ENCODE peak calls at places on chromosomes 3 and 15, in ten cellular contexts. H is cardiac fibroblast; E is skeletal muscle cell; G is cardiac muscle cell; C is right cardiac atrium; M is foreskin fibroblast; F is suprapubic skin; R is psoas muscle; B is CD8-positive, alpha-beta memory T cell; J is heart left ventricle. P is an unnamed sample.

GRCh38 chr15:39409876-39410505 is 170.9 kb upstream of the THBS1 start:
- DNase-seq in H (peak), E (no peak), G (no peak), C (no peak), M (peak), F (no peak), R (no peak), B (no peak), J (no peak), P (no peak)

GRCh38 chr15:25739687-25740121 is 123.4 kb downstream of the ATP10A start:
- DNase-seq in H (peak), E (peak), G (peak), C (peak), M (peak), F (no peak), R (no peak), B (peak), J (no peak), P (peak)

GRCh38 chr3:188559856-188560255 is 405.9 kb downstream of the LPP start:
- DNase-seq in H (no peak), E (no peak), G (no peak), C (no peak), M (no peak), F (no peak), R (no peak), B (no peak), J (no peak), P (no peak)

GRCh38 chr15:76339302-76340197 is 3.0 kb downstream of the ISL2 start:
- DNase-seq in H (peak), E (no peak), G (peak), C (no peak), M (peak), F (no peak), R (no peak), B (no peak), J (no peak), P (no peak)

GRCh38 chr15:58138106-58138505 is at the start of gene AQP9:
- DNase-seq in H (no peak), E (no peak), G (no peak), C (no peak), M (peak), F (no peak), R (no peak), B (no peak), J (no peak), P (no peak)

GRCh38 chr15:83422090-83422489 is 25.1 kb upstream of the SH3GL3 start:
- DNase-seq in H (no peak), E (no peak), G (no peak), C (no peak), M (no peak), F (no peak), R (no peak), B (no peak), J (no peak), P (no peak)

GRCh38 chr3:31903686-31904431 is 77.2 kb downstream of the OSBPL10 start:
- DNase-seq in H (no peak), E (no peak), G (no peak), C (no peak), M (no peak), F (no peak), R (no peak), B (no peak), J (no peak), P (no peak)

GRCh38 chr3:4976109-4976508 is 3.1 kb upstream of the BHLHE40 start:
- DNase-seq in H (peak), E (no peak), G (peak), C (peak), M (peak), F (no peak), R (peak), B (no peak), J (peak), P (peak)

GRCh38 chr3:54622688-54623087 is 305.2 kb downstream of the LRTM1 start:
- DNase-seq in H (no peak), E (no peak), G (no peak), C (no peak), M (no peak), F (no peak), R (no peak), B (no peak), J (no peak), P (no peak)

GRCh38 chr3:24199775-24200247 is 254.7 kb downstream of the NR1D2 start:
- DNase-seq in H (peak), E (no peak), G (no peak), C (no peak), M (peak), F (no peak), R (no peak), B (no peak), J (no peak), P (no peak)

GRCh38 chr3:47985376-47985775 is 30.8 kb downstream of the MAP4 start:
- DNase-seq in H (peak), E (no peak), G (no peak), C (no peak), M (peak), F (no peak), R (no peak), B (no peak), J (no peak), P (no peak)

DNA sequence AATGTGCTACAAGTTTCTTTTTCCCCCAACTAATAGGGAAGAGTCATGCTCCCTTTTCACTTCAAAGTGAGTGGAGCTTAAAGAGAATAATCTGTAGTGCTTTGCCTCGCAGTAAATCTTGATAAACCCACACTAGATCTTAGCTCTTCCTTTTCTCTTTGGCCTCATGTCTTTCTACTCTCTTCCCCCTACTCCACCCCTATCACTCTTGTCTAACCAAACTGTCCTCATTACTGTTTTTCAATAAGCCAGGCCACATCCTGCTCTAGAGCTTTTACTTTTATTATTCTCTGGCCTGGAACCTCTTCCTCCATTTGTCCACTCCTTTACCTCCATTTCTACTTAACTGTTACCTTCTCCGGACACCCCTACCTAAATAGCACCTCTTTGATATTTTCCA is 291.0 kb upstream of the SATB1 start:
- DNase-seq in H (no peak), E (no peak), G (no peak), C (no peak), M (no peak), F (no peak), R (no peak), B (no peak), J (no peak), P (no peak)
- H3K4me3 ChIP-seq in H (no peak), E (no peak), G (no peak), C (no peak), M (no peak), F (no peak), R (no peak), B (no peak), J (no peak), P (no peak)

GRCh38 chr15:55742498-55742926 is 440 bp downstream of the PRTG start:
- DNase-seq in H (peak), E (no peak), G (peak), C (no peak), M (peak), F (no peak), R (peak), B (no peak), J (peak), P (peak)
- H3K4me3 ChIP-seq in H (peak), E (peak), G (peak), C (peak), M (peak), F (peak), R (peak), B (peak), J (peak), P (peak)

DNA sequence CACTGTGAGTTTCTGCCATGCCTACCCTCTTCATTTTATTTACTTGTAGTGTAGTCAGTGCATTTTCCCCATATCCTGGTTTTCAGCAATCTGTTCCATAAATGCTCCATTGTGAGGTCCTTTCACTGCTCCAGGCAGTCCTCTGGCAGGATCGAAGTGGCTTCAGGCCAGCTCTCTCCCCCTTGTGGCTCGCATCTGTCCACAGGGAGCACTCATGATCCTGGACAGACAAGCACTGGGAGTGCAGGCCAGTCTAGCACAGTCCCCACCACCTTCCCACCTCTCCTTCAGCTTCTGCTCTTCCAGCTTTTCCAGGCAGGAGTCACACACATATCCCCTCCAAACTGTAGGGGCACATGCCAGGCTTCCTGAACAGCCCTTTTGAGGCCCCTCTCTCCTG is 173.6 kb downstream of the PPM1L start:
- DNase-seq in H (no peak), E (no peak), G (peak), C (peak), M (peak), F (no peak), R (peak), B (no peak), J (peak), P (peak)
- H3K4me3 ChIP-seq in H (no peak), E (no peak), G (no peak), C (no peak), M (no peak), F (no peak), R (no peak), B (no peak), J (no peak), P (no peak)

GRCh38 chr3:36957862-36958686 is 13.2 kb upstream of the TRANK1 start:
- DNase-seq in H (peak), E (peak), G (no peak), C (no peak), M (peak), F (no peak), R (no peak), B (no peak), J (no peak), P (no peak)
- H3K4me3 ChIP-seq in H (no peak), E (no peak), G (no peak), C (no peak), M (no peak), F (no peak), R (no peak), B (no peak), J (no peak), P (no peak)

DNA sequence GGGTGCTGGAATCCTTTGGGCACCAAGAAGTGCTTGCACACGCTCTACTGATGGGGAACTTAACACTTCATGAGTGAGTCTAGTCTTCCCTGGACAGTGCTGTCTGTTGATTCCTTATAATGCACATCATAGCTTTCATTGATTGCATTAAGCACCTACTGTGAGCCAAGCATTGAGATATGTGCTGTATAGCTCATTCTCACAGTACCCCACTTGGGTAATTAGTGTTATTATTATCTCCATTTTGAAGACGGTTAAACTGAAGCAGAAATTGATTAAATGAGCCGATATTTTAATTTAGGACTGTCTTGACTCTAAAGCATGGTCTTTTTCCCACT is 507 bp upstream of the PDHB start:
- DNase-seq in H (no peak), E (no peak), G (no peak), C (no peak), M (no peak), F (no peak), R (no peak), B (no peak), J (no peak), P (no peak)
- H3K4me3 ChIP-seq in H (peak), E (peak), G (peak), C (peak), M (peak), F (peak), R (peak), B (peak), J (peak), P (peak)

DNA sequence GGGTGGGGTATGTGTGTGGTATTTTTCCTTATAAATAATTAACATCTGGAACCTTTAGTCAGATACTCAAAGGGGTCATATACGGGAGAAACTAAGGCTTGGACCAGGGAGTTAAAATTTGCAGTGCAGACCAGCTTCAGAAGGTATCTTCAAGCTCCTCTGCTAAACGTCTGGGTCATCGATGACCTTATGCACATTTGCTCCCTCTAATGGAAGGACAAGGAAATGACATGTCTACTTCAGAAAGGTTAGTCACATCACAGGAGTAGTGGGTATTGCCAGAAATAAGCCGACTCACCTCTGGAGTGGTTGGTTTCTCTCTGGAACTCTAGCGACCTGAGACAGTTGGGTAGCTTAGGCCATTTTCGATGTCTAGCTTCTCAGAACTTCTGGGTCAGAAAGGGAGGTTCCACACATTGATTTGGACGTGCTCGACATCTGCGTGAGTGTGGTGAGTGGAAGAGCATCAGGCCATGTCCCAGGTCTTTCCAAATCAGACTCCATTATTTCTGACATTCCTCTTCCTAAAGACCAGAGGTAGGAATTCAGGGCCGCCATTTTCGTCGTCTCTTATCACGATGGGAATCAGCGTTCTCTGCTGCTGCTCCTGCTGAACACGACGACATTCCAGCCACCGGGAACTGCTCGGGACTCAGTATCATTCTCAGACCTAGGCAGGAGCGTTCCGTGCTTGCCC is 31.8 kb upstream of the RASA2 start:
- DNase-seq in H (peak), E (peak), G (peak), C (no peak), M (peak), F (no peak), R (no peak), B (peak), J (no peak), P (peak)
- H3K4me3 ChIP-seq in H (no peak), E (no peak), G (no peak), C (no peak), M (peak), F (no peak), R (no peak), B (no peak), J (no peak), P (no peak)

GRCh38 chr3:8741581-8742355 is 8.2 kb downstream of the CAV3 start:
- DNase-seq in H (peak), E (peak), G (peak), C (no peak), M (peak), F (peak), R (peak), B (no peak), J (no peak), P (peak)
- H3K4me3 ChIP-seq in H (no peak), E (peak), G (no peak), C (no peak), M (peak), F (no peak), R (peak), B (no peak), J (no peak), P (no peak)

GRCh38 chr15:91790826-91791225 is 62.7 kb upstream of the SLCO3A1 start:
- DNase-seq in H (no peak), E (no peak), G (no peak), C (no peak), M (no peak), F (no peak), R (no peak), B (no peak), J (no peak), P (no peak)

GRCh38 chr15:91793771-91794170 is 59.7 kb upstream of the SLCO3A1 start:
- DNase-seq in H (no peak), E (no peak), G (no peak), C (no peak), M (no peak), F (no peak), R (no peak), B (no peak), J (no peak), P (no peak)

DNA sequence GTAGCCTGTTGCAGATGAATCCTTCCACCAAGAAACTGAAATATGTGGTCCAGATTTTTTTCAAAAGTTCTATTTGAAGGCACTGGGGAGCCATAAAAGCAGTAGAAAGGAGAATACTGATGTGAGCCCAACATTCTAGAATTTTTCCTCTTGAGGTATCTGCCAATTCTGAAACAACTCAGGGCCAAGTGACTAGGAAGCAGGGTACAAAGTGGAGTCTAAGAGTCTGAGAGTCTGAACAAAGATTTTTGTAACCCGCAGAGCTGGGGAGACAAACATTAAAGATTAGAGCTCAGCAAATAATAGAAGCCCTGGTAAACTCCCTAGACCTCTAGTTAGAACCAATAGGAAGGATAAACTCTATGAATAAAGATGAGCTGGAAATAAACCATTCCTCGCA is 58.2 kb upstream of the SLCO3A1 start:
- DNase-seq in H (no peak), E (no peak), G (peak), C (no peak), M (no peak), F (no peak), R (no peak), B (no peak), J (no peak), P (no peak)
- H3K4me3 ChIP-seq in H (no peak), E (no peak), G (no peak), C (no peak), M (no peak), F (no peak), R (no peak), B (no peak), J (no peak), P (no peak)